ENCODE peak calls at places on chromosomes 16 and 17, in five cellular contexts. K is psoas muscle, X is foreskin keratinocyte, S is colonic mucosa, R is Kasumi-1. A is an unnamed sample.

GRCh38 chr17:74690409-74690825 is 22.3 kb downstream of the CD300LF start:
- DNase-seq in K (no peak), X (no peak), S (no peak), R (peak; percentile 98), A (no peak)

GRCh38 chr16:75012380-75013081 is 13.7 kb downstream of the ZNRF1 start:
- DNase-seq in K (no peak), X (no peak), S (no peak), R (peak; percentile 24), A (no peak)

GRCh38 chr16:3152022-3152272 is 17.1 kb downstream of the ZNF213 start:
- DNase-seq in K (no peak), X (no peak), S (no peak), R (peak; percentile 28), A (no peak)

GRCh38 chr16:49274936-49275730 is 6.5 kb downstream of the CBLN1 start:
- DNase-seq in K (no peak), X (no peak), S (no peak), R (no peak), A (no peak)

GRCh38 chr17:52181842-52182241 is 23.3 kb upstream of the CA10 start:
- DNase-seq in K (no peak), X (no peak), S (no peak), R (no peak), A (no peak)

GRCh38 chr16:68707341-68708152 is 29.5 kb upstream of the CDH1 start:
- DNase-seq in K (no peak), X (peak; percentile 90), S (peak; percentile 79), R (no peak), A (peak; percentile 81)

GRCh38 chr16:22739077-22739476 is 74.9 kb upstream of the HS3ST2 start:
- DNase-seq in K (no peak), X (no peak), S (no peak), R (no peak), A (no peak)

GRCh38 chr17:78974635-78975591 is 4.8 kb downstream of the LGALS3BP start:
- DNase-seq in K (peak; percentile 85), X (no peak), S (peak; percentile 83), R (peak; percentile 85), A (peak; percentile 81)

GRCh38 chr17:1597861-1598342 is 30.7 kb downstream of the SLC43A2 start:
- DNase-seq in K (no peak), X (peak; percentile 21), S (peak; percentile 77), R (no peak), A (no peak)

GRCh38 chr16:69073181-69073669 is 32.2 kb upstream of the HAS3 start:
- DNase-seq in K (no peak), X (peak; percentile 97), S (no peak), R (no peak), A (no peak)

GRCh38 chr16:57245472-57246113 is 534 bp downstream of the ARL2BP start:
- DNase-seq in K (no peak), X (no peak), S (peak; percentile 52), R (peak; percentile 45), A (peak; percentile 54)

GRCh38 chr16:80403871-80404270 is 136.9 kb upstream of the DYNLRB2 start:
- DNase-seq in K (no peak), X (no peak), S (no peak), R (no peak), A (no peak)

GRCh38 chr17:50916026-50916707 is 50.0 kb upstream of the TOB1 start:
- DNase-seq in K (no peak), X (no peak), S (no peak), R (no peak), A (no peak)